ENCODE peak calls at places on chromosomes 7 and 10, in six cellular contexts. J is activated naive CD4-positive, alpha-beta T cell treated with anti-CD3 and anti-CD28 coated beads, Interleukin-2, amount 50 U/mL, for 16 hours; A is kidney; X is fibroblast of pulmonary artery; K is endothelial cell; V is iris pigment epithelial cell. L is an unnamed sample.

GRCh38 chr10:9238041-9238440 is 1183.6 kb downstream of the GATA3 start:
- DNase-seq in K (no peak), X (no peak), A (no peak), V (no peak), J (no peak), L (no peak)

GRCh38 chr10:59536151-59536550 is 173.5 kb downstream of the SLC16A9 start:
- DNase-seq in A (no peak), X (peak), V (peak), J (no peak), K (no peak), L (peak)

GRCh38 chr7:91288208-91288824 is 24.1 kb downstream of the FZD1 start:
- DNase-seq in J (no peak), A (no peak), K (peak), X (peak), V (peak), L (no peak)

GRCh38 chr10:593016-593415 is 96.5 kb downstream of the DIP2C start:
- DNase-seq in V (no peak), X (no peak), K (no peak), J (no peak), A (no peak), L (no peak)

GRCh38 chr7:74376256-74377036 is 77.3 kb upstream of the GTF2IRD1 start:
- DNase-seq in K (no peak), A (no peak), V (no peak), J (no peak), X (no peak), L (no peak)

GRCh38 chr10:117565068-117565467 is 22.5 kb downstream of the EMX2 start:
- DNase-seq in J (no peak), V (no peak), K (no peak), A (no peak), X (no peak), L (no peak)

GRCh38 chr7:108415821-108416536 is 40.3 kb downstream of the NRCAM start:
- DNase-seq in J (no peak), X (peak), K (no peak), V (peak), A (no peak), L (peak)

GRCh38 chr10:42783181-42783549 is 570 bp downstream of the BMS1 start:
- DNase-seq in V (peak), K (no peak), X (peak), A (no peak), J (no peak), L (peak)

GRCh38 chr10:126417220-126417825 is 29.0 kb upstream of the ADAM12 start:
- DNase-seq in K (no peak), X (no peak), A (no peak), J (no peak), V (no peak), L (no peak)

GRCh38 chr10:71770789-71771188 is 2.5 kb downstream of the VSIR start:
- DNase-seq in K (no peak), A (peak), V (peak), X (no peak), J (no peak), L (no peak)

GRCh38 chr10:132043861-132044695 is 21.7 kb upstream of the JAKMIP3 start:
- DNase-seq in A (no peak), X (no peak), K (no peak), V (no peak), J (no peak), L (no peak)

GRCh38 chr10:132270256-132270655 is 37.5 kb downstream of the STK32C start:
- DNase-seq in A (peak), K (no peak), X (no peak), V (no peak), J (no peak), L (no peak)

GRCh38 chr7:2411815-2412586 is 8.6 kb downstream of the CHST12 start:
- DNase-seq in J (no peak), X (no peak), A (no peak), K (no peak), V (peak), L (no peak)

GRCh38 chr7:388961-389701 is 99.2 kb downstream of the FOXL3 start:
- DNase-seq in V (no peak), A (peak), K (no peak), J (no peak), X (no peak), L (no peak)

GRCh38 chr10:71419750-71420149 is 23.0 kb downstream of the CDH23 start:
- DNase-seq in X (no peak), A (no peak), K (no peak), J (no peak), V (no peak), L (no peak)

GRCh38 chr7:99314504-99314903 is 11.2 kb upstream of the ARPC1A start:
- DNase-seq in X (no peak), A (no peak), K (no peak), J (no peak), V (no peak), L (no peak)

GRCh38 chr10:91745086-91745831 is 53.0 kb upstream of the TNKS2 start:
- DNase-seq in K (peak), V (peak), X (peak), J (no peak), A (peak), L (peak)

GRCh38 chr10:51602326-51602725 is 97.1 kb downstream of the CSTF2T start:
- DNase-seq in A (no peak), J (no peak), K (no peak), V (no peak), X (peak), L (peak)

GRCh38 chr7:54888067-54888735 is 129.2 kb upstream of the SEC61G start:
- DNase-seq in K (peak), A (no peak), J (no peak), X (no peak), V (peak), L (no peak)

L was measured in fibroblast of the aortic adventitia.